ENCODE peak calls at places on chromosomes 4 and X, in six cellular contexts. O, Q, X, E, M and U are unnamed samples.

GRCh38 chrX:24169211-24169610 is 19.7 kb downstream of the ZFX start:
- DNase-seq in M (no peak), O (peak; percentile 23), Q (no peak), X (no peak), E (no peak), U (no peak)

GRCh38 chrX:71885099-71885498 is 25.5 kb upstream of the NHSL2 start:
- DNase-seq in O (no peak), E (no peak), X (no peak), M (no peak), Q (no peak), U (no peak)

GRCh38 chrX:19705196-19705769 is 182.1 kb downstream of the SH3KBP1 start:
- DNase-seq in E (no peak), M (no peak), X (peak; percentile 39), O (no peak), Q (no peak), U (no peak)

GRCh38 chrX:149711545-149712236 is at the start of gene MAGEA11:
- DNase-seq in E (peak; percentile 10), M (no peak), Q (no peak), O (no peak), X (no peak), U (no peak)

GRCh38 chrX:928606-929005 is 283.8 kb downstream of the CRLF2 start:
- DNase-seq in M (no peak), X (no peak), E (no peak), Q (no peak), O (peak; percentile 86), U (peak; percentile 6)

GRCh38 chr4:76545161-76545884 is 110.3 kb downstream of the SHROOM3 start:
- DNase-seq in X (no peak), Q (no peak), M (no peak), E (no peak), O (no peak), U (no peak)

GRCh38 chr4:4320951-4321714 is 31.1 kb downstream of the ZBTB49 start:
- DNase-seq in E (peak; percentile 50), M (peak; percentile 68), O (no peak), X (no peak), Q (no peak), U (no peak)

GRCh38 chr4:38574559-38575333 is 89.3 kb upstream of the KLF3 start:
- DNase-seq in X (no peak), O (peak; percentile 52), Q (no peak), M (no peak), E (peak; percentile 18), U (no peak)

GRCh38 chrX:12065251-12065650 is 73.0 kb upstream of the FRMPD4 start:
- DNase-seq in Q (no peak), O (no peak), M (no peak), X (peak; percentile 6), E (no peak), U (no peak)

GRCh38 chr4:168843635-168844034 is 166.4 kb downstream of the CBR4 start:
- DNase-seq in O (no peak), M (no peak), E (no peak), X (no peak), Q (no peak), U (no peak)
- TF ChIP-seq POLR2AphosphoS5 in O (no peak), M (no peak), E (no peak), X (no peak), Q (no peak), U (no peak)

DNA sequence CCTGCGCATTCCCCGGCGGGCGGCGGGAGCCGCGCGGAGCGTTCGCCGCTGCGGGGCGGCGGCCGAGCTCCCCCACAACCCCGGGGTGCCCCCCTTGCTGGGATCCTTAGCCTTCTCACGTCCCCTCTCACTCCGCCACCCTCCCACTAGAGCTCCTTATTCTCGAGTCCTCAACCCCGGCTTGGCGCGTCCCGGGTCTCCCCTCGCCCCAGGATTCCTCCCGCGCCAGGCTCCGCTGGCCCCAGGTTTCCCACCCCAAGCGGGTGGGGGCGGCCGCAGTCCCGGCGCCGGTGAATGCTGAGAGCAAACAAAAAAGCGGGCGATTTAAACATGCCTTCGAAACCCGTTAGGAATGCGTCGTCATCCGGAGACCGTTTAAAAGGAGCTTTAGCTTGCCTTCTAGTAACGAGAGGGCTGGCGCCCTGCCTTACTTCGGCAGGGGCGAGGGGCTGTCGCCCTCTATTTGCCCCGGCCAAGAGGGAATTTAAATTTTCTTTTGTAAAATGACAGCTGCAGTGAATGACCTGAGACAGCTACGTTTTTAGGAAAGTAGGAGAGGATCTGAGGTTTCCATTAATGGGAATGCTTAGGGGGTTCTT is 3.0 kb downstream of the JADE1 start:
- DNase-seq in E (no peak), O (peak; percentile 55), Q (peak; percentile 19), X (peak; percentile 68), M (peak; percentile 71), U (no peak)
- TF ChIP-seq CTCF in E (no peak), O (no peak), Q (no peak), X (no peak), M (no peak), U (no peak)

GRCh38 chrX:16587776-16588175 is 62.2 kb upstream of the S100G start:
- DNase-seq in O (no peak), X (no peak), M (no peak), E (no peak), Q (no peak), U (no peak)

GRCh38 chrX:16589211-16589610 is 60.7 kb upstream of the S100G start:
- DNase-seq in M (no peak), X (peak; percentile 74), E (no peak), O (no peak), Q (no peak), U (no peak)

GRCh38 chrX:16585486-16586370 is 64.2 kb upstream of the S100G start:
- DNase-seq in O (no peak), E (no peak), X (peak; percentile 57), Q (no peak), M (no peak), U (no peak)

GRCh38 chrX:16589826-16590225 is 60.1 kb upstream of the S100G start:
- DNase-seq in M (no peak), X (no peak), Q (no peak), O (no peak), E (no peak), U (no peak)

GRCh38 chrX:16586371-16587112 is 63.4 kb upstream of the S100G start:
- DNase-seq in X (no peak), O (no peak), Q (no peak), E (no peak), M (no peak), U (no peak)
- H3K27ac ChIP-seq in X (no peak overlapping the region), O (no peak overlapping the region), Q (no peak overlapping the region), E (no peak overlapping the region), M (no peak overlapping the region), U (no peak overlapping the region)

DNA sequence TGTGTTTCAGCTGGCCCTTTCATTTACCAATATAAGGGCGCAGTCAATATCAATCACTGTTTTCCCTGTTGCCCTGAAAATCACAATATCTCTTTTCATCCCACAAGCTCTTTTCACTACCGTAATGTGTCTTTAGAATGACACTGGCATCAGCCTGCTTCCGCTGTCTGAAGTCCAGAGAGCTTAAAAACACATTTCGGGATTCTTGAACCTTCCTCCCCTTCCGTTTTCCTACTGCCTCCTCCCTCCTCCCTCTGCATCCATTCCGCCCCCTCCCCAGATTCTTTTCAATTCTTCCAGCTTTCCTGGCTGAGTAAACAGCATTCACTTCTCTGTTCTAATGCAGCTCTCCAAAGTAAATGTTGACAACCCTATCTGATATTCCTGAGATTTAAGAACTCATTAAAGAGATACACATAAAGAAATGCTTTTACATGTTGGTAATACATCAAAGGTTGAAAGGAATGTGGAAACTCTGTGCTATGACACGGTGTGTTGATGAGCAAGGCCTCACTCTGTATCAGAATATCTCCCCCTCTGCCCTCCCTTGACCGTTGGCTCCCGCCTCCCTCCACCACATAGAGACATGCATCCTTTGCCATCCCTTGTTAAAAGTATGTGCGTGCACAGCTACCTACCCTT is 83.5 kb upstream of the SPRY1 start:
- DNase-seq in X (no peak), Q (no peak), O (no peak), M (no peak), E (no peak), U (no peak)
- TF ChIP-seq POLR2AphosphoS5 in X (no peak), Q (no peak), O (no peak), M (no peak), E (no peak), U (no peak)

GRCh38 chr4:1285790-1286553 is 3.7 kb upstream of the MAEA start:
- DNase-seq in X (no peak), M (no peak), O (peak; percentile 49), E (peak; percentile 47), Q (no peak), U (peak; percentile 76)
- TF ChIP-seq CTCF in X (no peak), M (peak; percentile 49), O (peak; percentile 20), E (no peak), Q (no peak), U (no peak)

GRCh38 chrX:77061022-77061421 is 386.2 kb upstream of the FGF16 start:
- DNase-seq in O (no peak), E (no peak), X (no peak), Q (no peak), M (no peak), U (no peak)
- H3K27ac ChIP-seq in O (no peak overlapping the region), E (no peak overlapping the region), X (no peak overlapping the region), Q (no peak overlapping the region), M (no peak overlapping the region), U (no peak overlapping the region)

GRCh38 chr4:182576609-182577289 is 333.5 kb downstream of the TENM3 start:
- DNase-seq in E (no peak), M (no peak), X (no peak), Q (no peak), O (no peak), U (no peak)
- TF ChIP-seq POLR2AphosphoS5 in E (no peak), M (no peak), X (no peak), Q (no peak), O (no peak), U (no peak)